ENCODE peak calls at places on chromosomes 4 and X, in seven cellular contexts. Z, Q, T, E, V, W and U are unnamed samples.

GRCh38 chr4:186351672-186352194 is 85.7 kb downstream of the F11 start:
- DNase-seq in Z (peak), Q (no peak), T (no peak), E (no peak), V (no peak), W (no peak), U (no peak)

GRCh38 chr4:76601791-76602190 is 166.8 kb downstream of the SHROOM3 start:
- DNase-seq in Z (no peak), Q (no peak), T (no peak), E (no peak), V (peak), W (no peak), U (no peak)

GRCh38 chr4:15327311-15328298 is 100.2 kb upstream of the C1QTNF7 start:
- DNase-seq in Z (no peak), Q (no peak), T (peak), E (no peak), V (no peak), W (no peak), U (no peak)

GRCh38 chr4:82998898-82999297 is 11.7 kb downstream of the LIN54 start:
- DNase-seq in Z (no peak), Q (no peak), T (no peak), E (no peak), V (no peak), W (no peak), U (no peak)

GRCh38 chr4:117137143-117137542 is 51.8 kb upstream of the TRAM1L1 start:
- DNase-seq in Z (peak), Q (no peak), T (no peak), E (no peak), V (no peak), W (no peak), U (no peak)

GRCh38 chr4:26337612-26338011 is 16.8 kb downstream of the RBPJ start:
- DNase-seq in Z (no peak), Q (no peak), T (no peak), E (no peak), V (no peak), W (no peak), U (no peak)

GRCh38 chr4:19748911-19749473 is 502.7 kb upstream of the SLIT2 start:
- DNase-seq in Z (no peak), Q (no peak), T (no peak), E (no peak), V (no peak), W (no peak), U (no peak)

GRCh38 chr4:151940926-151941617 is 180.3 kb upstream of the GATB start:
- DNase-seq in Z (no peak), Q (no peak), T (no peak), E (no peak), V (no peak), W (no peak), U (no peak)

GRCh38 chrX:1400049-1400448 is 8.1 kb upstream of the SLC25A6 start:
- DNase-seq in Z (no peak), Q (no peak), T (no peak), E (no peak), V (no peak), W (no peak), U (no peak)

GRCh38 chrX:82961129-82961528 is 547.0 kb upstream of the POU3F4 start:
- DNase-seq in Z (peak), Q (no peak), T (no peak), E (no peak), V (no peak), W (no peak), U (no peak)

GRCh38 chr4:164313899-164314298 is 440.0 kb upstream of the SMIM31 start:
- DNase-seq in Z (no peak), Q (no peak), T (no peak), E (no peak), V (no peak), W (no peak), U (no peak)

GRCh38 chr4:41436365-41437263 is 101.3 kb upstream of the LIMCH1 start:
- DNase-seq in Z (no peak), Q (no peak), T (no peak), E (no peak), V (no peak), W (no peak), U (no peak)

GRCh38 chr4:1806596-1807257 is 13.6 kb downstream of the FGFR3 start:
- DNase-seq in Z (no peak), Q (no peak), T (no peak), E (no peak), V (no peak), W (no peak), U (no peak)

GRCh38 chr4:123816462-123816861 is 419.9 kb downstream of the SPRY1 start:
- DNase-seq in Z (no peak), Q (no peak), T (no peak), E (no peak), V (no peak), W (no peak), U (no peak)

GRCh38 chrX:71181558-71181909 is 36.9 kb downstream of the NLGN3 start:
- DNase-seq in Z (no peak), Q (no peak), T (no peak), E (peak), V (peak), W (no peak), U (no peak)

GRCh38 chrX:25646156-25646555 is 492.0 kb upstream of the MAGEB18 start:
- DNase-seq in Z (no peak), Q (no peak), T (no peak), E (no peak), V (no peak), W (no peak), U (no peak)

GRCh38 chr4:31291238-31291637 is 571.1 kb downstream of the PCDH7 start:
- DNase-seq in Z (no peak), Q (no peak), T (no peak), E (no peak), V (peak), W (no peak), U (no peak)

GRCh38 chrX:151552721-151553120 is 10.8 kb upstream of the PASD1 start:
- DNase-seq in Z (no peak), Q (no peak), T (no peak), E (no peak), V (no peak), W (no peak), U (no peak)

GRCh38 chr4:27267435-27268355 is 407.1 kb downstream of the STIM2 start:
- DNase-seq in Z (no peak), Q (no peak), T (no peak), E (no peak), V (no peak), W (no peak), U (no peak)

GRCh38 chr4:83850435-83850834 is 314.5 kb downstream of the GPAT3 start:
- DNase-seq in Z (no peak), Q (no peak), T (no peak), E (no peak), V (no peak), W (no peak), U (no peak)

GRCh38 chrX:47217121-47217851 is 1.2 kb upstream of the CDK16 start:
- DNase-seq in Z (no peak), Q (no peak), T (no peak), E (no peak), V (no peak), W (no peak), U (no peak)

GRCh38 chr4:8029689-8030088 is 90.0 kb upstream of the AFAP1 start:
- DNase-seq in Z (no peak), Q (no peak), T (no peak), E (no peak), V (no peak), W (no peak), U (no peak)

GRCh38 chr4:41332666-41333065 is 75.9 kb downstream of the UCHL1 start:
- DNase-seq in Z (no peak), Q (no peak), T (no peak), E (no peak), V (no peak), W (no peak), U (no peak)

GRCh38 chrX:38879631-38880220 is 78.5 kb downstream of the MID1IP1 start:
- DNase-seq in Z (peak), Q (no peak), T (no peak), E (no peak), V (peak), W (no peak), U (peak)

GRCh38 chr4:77994194-77994721 is 62.9 kb upstream of the FRAS1 start:
- DNase-seq in Z (peak), Q (no peak), T (no peak), E (no peak), V (peak), W (no peak), U (peak)

GRCh38 chrX:22952011-22952410 is 47.7 kb upstream of the DDX53 start:
- DNase-seq in Z (peak), Q (no peak), T (no peak), E (no peak), V (no peak), W (no peak), U (no peak)

GRCh38 chrX:41334866-41335589 is 1.1 kb downstream of the DDX3X start:
- DNase-seq in Z (peak), Q (no peak), T (peak), E (peak), V (peak), W (no peak), U (peak)

GRCh38 chr4:168221298-168221697 is 97.3 kb downstream of the DDX60 start:
- DNase-seq in Z (peak), Q (no peak), T (no peak), E (no peak), V (no peak), W (no peak), U (no peak)

DNA sequence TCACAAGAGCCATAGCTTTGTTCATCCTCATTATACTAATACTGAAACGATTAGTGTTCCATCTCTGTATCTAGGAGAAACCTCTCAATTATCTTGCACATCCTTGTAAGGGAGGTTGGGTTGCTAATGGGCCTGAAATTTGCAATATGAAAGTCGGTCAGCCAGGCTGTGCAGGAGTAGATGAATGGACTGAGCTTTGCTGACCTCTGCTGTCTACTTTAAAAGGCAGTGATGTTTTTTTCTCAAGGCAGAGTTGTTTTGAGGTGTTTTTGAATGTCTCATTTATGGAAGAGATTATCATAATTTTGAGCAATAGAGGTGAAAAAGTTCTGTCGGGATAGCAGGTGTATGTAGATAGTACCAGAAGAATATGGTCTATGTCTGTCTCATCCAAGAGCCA is 47.9 kb upstream of the LINC00632 start:
- DNase-seq in Z (no peak), Q (no peak), T (no peak), E (no peak), V (no peak), W (no peak), U (no peak)
- TF ChIP-seq CTCF in Z (no peak), Q (no peak), T (no peak), E (no peak), V (no peak), W (no peak), U (no peak)

GRCh38 chr4:137819964-137820383 is 287.7 kb upstream of the PCDH18 start:
- DNase-seq in Z (peak), Q (no peak), T (no peak), E (no peak), V (peak), W (no peak), U (peak)
- TF ChIP-seq CTCF in Z (peak), Q (peak), T (no peak), E (no peak), V (peak), W (peak), U (peak)

GRCh38 chr4:102735578-102735977 is 25.2 kb downstream of the MANBA start:
- DNase-seq in Z (no peak), Q (no peak), T (no peak), E (no peak), V (no peak), W (no peak), U (no peak)

GRCh38 chr4:102734116-102734515 is 26.7 kb downstream of the MANBA start:
- DNase-seq in Z (no peak), Q (no peak), T (no peak), E (no peak), V (no peak), W (no peak), U (no peak)

GRCh38 chr4:102734591-102735385 is 26.0 kb downstream of the MANBA start:
- DNase-seq in Z (no peak), Q (no peak), T (no peak), E (no peak), V (peak), W (no peak), U (peak)

GRCh38 chr4:102732678-102733445 is 27.9 kb downstream of the MANBA start:
- DNase-seq in Z (no peak), Q (no peak), T (no peak), E (no peak), V (no peak), W (no peak), U (no peak)

DNA sequence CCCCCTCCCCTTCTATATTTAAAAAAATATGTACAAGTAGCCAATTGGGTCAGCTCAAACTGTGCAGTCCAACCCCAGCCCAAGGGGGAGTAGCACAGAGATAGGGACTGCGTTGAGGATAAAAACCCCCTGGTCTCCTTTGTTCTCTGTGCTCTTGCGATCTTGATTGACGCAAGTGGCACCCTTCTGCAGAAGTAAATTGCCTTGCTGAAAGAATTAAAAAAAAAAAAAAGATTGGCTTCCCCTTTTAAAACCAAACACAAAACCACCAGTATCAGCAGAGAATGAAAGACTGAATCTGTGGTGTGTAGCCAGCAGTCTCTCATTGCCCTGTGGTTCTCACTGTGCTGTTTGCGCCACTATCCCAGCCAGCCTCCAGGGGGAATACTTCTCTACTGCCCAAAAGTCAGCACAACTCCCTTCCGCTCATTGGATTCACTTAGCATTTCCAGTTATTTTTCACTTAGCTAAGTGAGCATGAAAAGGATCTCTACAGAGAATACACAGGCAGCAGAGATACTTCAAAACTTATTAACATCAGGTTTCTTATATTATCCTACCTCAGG is 29.7 kb downstream of the MANBA start:
- DNase-seq in Z (no peak), Q (no peak), T (no peak), E (no peak), V (no peak), W (no peak), U (no peak)
- TF ChIP-seq CTCF in Z (no peak), Q (no peak), T (no peak), E (no peak), V (no peak), W (peak), U (no peak)

GRCh38 chr4:159256037-159256436 is 153.2 kb downstream of the RAPGEF2 start:
- DNase-seq in Z (no peak), Q (no peak), T (no peak), E (no peak), V (no peak), W (no peak), U (no peak)
- TF ChIP-seq CTCF in Z (no peak), Q (no peak), T (no peak), E (no peak), V (no peak), W (no peak), U (no peak)